ENCODE peak calls at places on chromosomes 11 and 22, in six cellular contexts. R is fibroblast of mammary gland, Z is SJCRH30, I is colonic mucosa, X is psoas muscle, Q is suprapubic skin. M is an unnamed sample.

GRCh38 chr11:79439893-79440450 is 858 bp downstream of the TENM4 start:
- DNase-seq in R (no peak), Z (peak), I (peak), X (peak), Q (peak), M (no peak)

GRCh38 chr11:94740975-94741707 is 27.0 kb upstream of the AMOTL1 start:
- DNase-seq in R (peak), Z (peak), I (no peak), X (peak), Q (no peak), M (peak)

GRCh38 chr11:57871231-57871630 is 109.6 kb downstream of the CTNND1 start:
- DNase-seq in R (no peak), Z (no peak), I (no peak), X (no peak), Q (no peak), M (no peak)

GRCh38 chr22:28909375-28909774 is 26.0 kb downstream of the ZNRF3 start:
- DNase-seq in R (peak), Z (no peak), I (no peak), X (no peak), Q (no peak), M (no peak)

GRCh38 chr22:18950141-18950540 is 14.0 kb upstream of the PRODH start:
- DNase-seq in R (no peak), Z (no peak), I (no peak), X (peak), Q (peak), M (no peak)

GRCh38 chr11:78039391-78039918 is 16.4 kb upstream of the KCTD14 start:
- DNase-seq in R (no peak), Z (no peak), I (no peak), X (no peak), Q (no peak), M (no peak)

GRCh38 chr11:19642759-19643158 is 69.9 kb upstream of the NAV2 start:
- DNase-seq in R (no peak), Z (no peak), I (no peak), X (no peak), Q (no peak), M (no peak)

GRCh38 chr22:29767289-29768051 is at the start of gene UQCR10:
- DNase-seq in R (peak), Z (peak), I (peak), X (peak), Q (peak), M (peak)

GRCh38 chr11:61362542-61362875 is 335 bp downstream of the TMEM138 start:
- DNase-seq in R (peak), Z (peak), I (peak), X (no peak), Q (no peak), M (no peak)

GRCh38 chr11:83910135-83910534 is 624.0 kb upstream of the CCDC90B start:
- DNase-seq in R (no peak), Z (no peak), I (no peak), X (no peak), Q (no peak), M (no peak)

GRCh38 chr22:23067023-23067650 is 3.2 kb upstream of the GNAZ start:
- DNase-seq in R (no peak), Z (no peak), I (no peak), X (peak), Q (peak), M (no peak)

GRCh38 chr11:62601114-62601363 is 626 bp downstream of the MTA2 start:
- DNase-seq in R (no peak), Z (no peak), I (peak), X (no peak), Q (no peak), M (no peak)

GRCh38 chr11:62599909-62600308 is 1.8 kb downstream of the MTA2 start:
- DNase-seq in R (no peak), Z (no peak), I (no peak), X (peak), Q (no peak), M (no peak)

GRCh38 chr11:62601364-62602140 is at the start of gene MTA2:
- DNase-seq in R (peak), Z (peak), I (peak), X (peak), Q (peak), M (peak)

GRCh38 chr11:62600367-62601113 is 1.1 kb downstream of the MTA2 start:
- DNase-seq in R (no peak), Z (no peak), I (no peak), X (peak), Q (no peak), M (no peak)

GRCh38 chr11:62599069-62599696 is 2.5 kb downstream of the MTA2 start:
- DNase-seq in R (peak), Z (peak), I (peak), X (peak), Q (peak), M (peak)
- H3K4me3 ChIP-seq in R (peak), Z (no peak), I (no peak), X (peak), Q (peak), M (peak)

DNA sequence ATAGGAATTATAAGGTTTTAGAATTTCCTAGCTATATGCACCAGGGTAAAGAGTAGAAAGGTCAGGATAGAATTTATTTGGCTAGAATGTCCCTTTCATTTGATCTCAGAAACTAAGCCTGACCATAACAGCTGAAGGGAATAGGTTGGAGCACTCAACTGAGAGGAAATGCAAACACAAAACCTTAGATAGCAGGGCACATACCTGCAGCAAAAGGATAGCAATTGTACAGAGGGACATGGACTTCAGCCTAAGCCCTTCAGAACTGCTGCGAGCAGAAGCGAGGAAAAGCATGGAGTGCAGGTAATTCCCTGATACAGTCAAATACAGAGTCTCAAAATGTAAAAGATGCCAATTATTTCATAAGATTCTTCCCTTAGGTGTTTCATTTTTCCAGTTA is 211.0 kb upstream of the DDI1 start:
- DNase-seq in R (no peak), Z (no peak), I (no peak), X (no peak), Q (no peak), M (no peak)
- H3K4me3 ChIP-seq in R (no peak), Z (no peak), I (no peak), X (no peak), Q (no peak), M (no peak)

GRCh38 chr11:132358573-132358953 is 988.1 kb downstream of the NTM start:
- DNase-seq in R (no peak), Z (no peak), I (no peak), X (no peak), Q (no peak), M (no peak)
- H3K4me3 ChIP-seq in R (no peak), Z (no peak), I (no peak), X (no peak), Q (no peak), M (no peak)

GRCh38 chr22:17844150-17844549 is 69.9 kb upstream of the BID start:
- DNase-seq in R (no peak), Z (no peak), I (no peak), X (no peak), Q (no peak), M (no peak)

GRCh38 chr22:17847360-17848078 is 73.2 kb upstream of the BID start:
- DNase-seq in R (no peak), Z (peak), I (no peak), X (no peak), Q (no peak), M (no peak)

GRCh38 chr22:17846326-17846992 is 72.2 kb upstream of the BID start:
- DNase-seq in R (peak), Z (no peak), I (no peak), X (no peak), Q (no peak), M (no peak)

GRCh38 chr22:17845340-17845739 is 71.1 kb upstream of the BID start:
- DNase-seq in R (no peak), Z (no peak), I (no peak), X (no peak), Q (no peak), M (no peak)

DNA sequence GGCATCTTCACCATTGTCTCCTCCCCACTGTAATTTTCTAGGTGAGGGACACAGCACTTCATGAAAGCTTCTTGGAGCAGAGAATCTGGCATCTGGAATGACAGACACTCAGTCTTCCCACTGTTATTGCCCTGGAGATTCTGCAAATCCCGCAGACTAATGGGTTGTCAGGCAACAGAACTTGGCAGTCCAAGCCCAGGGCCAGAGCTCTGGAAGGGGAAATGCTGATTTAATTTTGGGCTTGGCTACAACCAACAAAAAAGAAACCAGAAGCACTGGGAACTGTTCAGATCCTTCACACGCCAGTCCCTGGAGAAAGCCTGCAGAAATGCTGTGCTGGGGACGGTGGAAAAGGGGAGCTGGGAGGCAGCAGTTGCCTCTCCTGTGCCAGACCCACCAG is 71.5 kb upstream of the BID start:
- DNase-seq in R (no peak), Z (no peak), I (no peak), X (no peak), Q (no peak), M (no peak)
- H3K4me3 ChIP-seq in R (no peak), Z (no peak), I (no peak), X (no peak), Q (peak), M (no peak)

DNA sequence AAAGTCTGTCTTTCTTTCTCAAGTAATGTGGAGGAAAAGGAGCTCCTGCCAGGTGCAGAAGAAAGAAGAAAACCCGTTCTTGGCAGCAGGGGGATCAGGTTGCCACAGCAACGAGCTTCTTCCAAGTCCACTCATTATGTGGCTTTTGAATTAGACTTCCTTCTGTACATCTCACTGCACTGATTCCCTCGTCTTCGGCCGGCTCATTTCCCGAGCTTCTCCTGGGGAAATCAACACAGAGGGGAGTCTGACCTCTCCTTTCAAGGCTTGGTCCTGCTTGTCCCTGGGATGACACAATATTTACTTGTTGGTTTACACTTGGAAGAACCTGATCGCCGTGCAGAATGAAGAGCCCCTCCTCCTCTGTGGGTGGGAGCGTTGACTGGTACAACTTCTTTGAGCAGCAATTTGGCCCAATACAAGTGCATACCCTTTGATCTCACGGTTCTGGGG is 35.3 kb downstream of the MCHR1 start:
- DNase-seq in R (peak), Z (peak), I (no peak), X (peak), Q (no peak), M (no peak)
- H3K4me3 ChIP-seq in R (no peak), Z (peak), I (no peak), X (no peak), Q (no peak), M (no peak)

M was measured in HFF-Myc.